ENCODE peak calls at places on chromosomes 13 and 19, in six cellular contexts. U is NCI-H82; F is GM12865; L is stimulated activated CD4-positive, alpha-beta T cell treated with anti-CD3 and anti-CD28 coated beads, Interleukin-1b, Interleukin-23, amount 100 ng/mL, for 24 hours; A is iris pigment epithelial cell; Y is activated T-cell treated with anti-CD3 and anti-CD28 coated beads for 1 hour. N is an unnamed sample.

GRCh38 chr13:42215578-42216421 is 56.2 kb upstream of the AKAP11 start:
- DNase-seq in U (peak), Y (peak), A (peak), F (peak), L (no peak), N (peak)

GRCh38 chr13:51032831-51033230 is 78.2 kb downstream of the C13orf42 start:
- DNase-seq in F (no peak), A (no peak), L (no peak), Y (no peak), U (no peak), N (no peak)

GRCh38 chr19:28468701-28469459 is 744.1 kb downstream of the UQCRFS1 start:
- DNase-seq in L (no peak), Y (no peak), F (peak), U (no peak), A (no peak), N (peak)

GRCh38 chr13:40629678-40630384 is 36.6 kb downstream of the FOXO1 start:
- DNase-seq in U (no peak), A (no peak), F (peak), Y (no peak), L (no peak), N (peak)

GRCh38 chr13:29937836-29938235 is 87.4 kb upstream of the UBL3 start:
- DNase-seq in F (peak), U (peak), Y (no peak), L (no peak), A (no peak), N (no peak)

GRCh38 chr13:39036212-39036611 is 1.7 kb downstream of the PROSER1 start:
- DNase-seq in F (peak), L (no peak), A (peak), U (peak), Y (no peak), N (peak)

GRCh38 chr13:32969516-32969941 is 46.7 kb upstream of the KL start:
- DNase-seq in L (no peak), U (no peak), A (peak), F (peak), Y (no peak), N (no peak)

GRCh38 chr19:14632286-14632685 is 42.4 kb downstream of the ADGRE3 start:
- DNase-seq in A (peak), L (no peak), F (peak), Y (no peak), U (peak), N (peak)

GRCh38 chr19:45150731-45151725 is 9.8 kb downstream of the NKPD1 start:
- DNase-seq in U (no peak), L (no peak), Y (no peak), F (no peak), A (no peak), N (no peak)

GRCh38 chr19:48292798-48293197 is 22.9 kb downstream of the ZNF114 start:
- DNase-seq in A (peak), L (no peak), F (no peak), U (no peak), Y (no peak), N (no peak)

GRCh38 chr13:43936630-43937029 is 56.9 kb downstream of the LACC1 start:
- DNase-seq in U (no peak), Y (no peak), L (no peak), F (no peak), A (no peak), N (no peak)

GRCh38 chr19:18504886-18505610 is 16.8 kb downstream of the ELL start:
- DNase-seq in F (no peak), L (no peak), U (no peak), A (no peak), Y (no peak), N (no peak)

GRCh38 chr19:11041966-11042627 is 47.2 kb upstream of the LDLR start:
- DNase-seq in F (no peak), U (no peak), L (no peak), Y (no peak), A (no peak), N (no peak)

GRCh38 chr19:48918801-48919247 is 14.7 kb upstream of the DHDH start:
- DNase-seq in U (peak), A (no peak), L (no peak), F (no peak), Y (no peak), N (peak)

GRCh38 chr13:31242935-31243334 is 43.2 kb downstream of the B3GLCT start:
- DNase-seq in A (no peak), L (no peak), F (no peak), U (no peak), Y (no peak), N (no peak)

GRCh38 chr19:5090780-5091575 is 122.1 kb downstream of the KDM4B start:
- DNase-seq in L (no peak), Y (no peak), U (peak), F (no peak), A (peak), N (no peak)

GRCh38 chr13:25046985-25047660 is 48.8 kb upstream of the PABPC3 start:
- DNase-seq in U (peak), Y (no peak), F (no peak), A (peak), L (no peak), N (no peak)

GRCh38 chr13:50230365-50230978 is 215.2 kb downstream of the KCNRG start:
- DNase-seq in F (no peak), U (no peak), Y (no peak), L (no peak), A (peak), N (no peak)

GRCh38 chr19:18660051-18660910 is 23.2 kb upstream of the CRTC1 start:
- DNase-seq in L (no peak), U (no peak), Y (no peak), F (no peak), A (peak), N (no peak)

GRCh38 chr13:46668302-46668720 is 115.3 kb downstream of the LRCH1 start:
- DNase-seq in L (no peak), U (no peak), A (peak), F (peak), Y (no peak), N (peak)

GRCh38 chr13:79490326-79490725 is 9.4 kb downstream of the NDFIP2 start:
- DNase-seq in Y (no peak), U (no peak), A (no peak), F (no peak), L (no peak), N (no peak)

GRCh38 chr19:50497030-50497420 is 14.0 kb downstream of the JOSD2 start:
- DNase-seq in Y (no peak), L (no peak), A (no peak), F (no peak), U (no peak), N (no peak)

GRCh38 chr19:56637976-56638555 is 4.9 kb upstream of the SMIM17 start:
- DNase-seq in U (peak), F (peak), L (no peak), Y (no peak), A (peak), N (peak)

GRCh38 chr13:38763446-38764381 is 76.8 kb downstream of the FREM2 start:
- DNase-seq in U (peak), L (no peak), Y (no peak), F (peak), A (peak), N (peak)

GRCh38 chr13:19860884-19861655 is 2.4 kb downstream of the ZMYM5 start:
- DNase-seq in L (no peak), A (peak), Y (no peak), U (no peak), F (peak), N (peak)

GRCh38 chr13:45878966-45879365 is 27.4 kb upstream of the SIAH3 start:
- DNase-seq in F (no peak), L (no peak), A (no peak), U (no peak), Y (no peak), N (no peak)

GRCh38 chr19:14325863-14326262 is 55.4 kb upstream of the ADGRE5 start:
- DNase-seq in F (no peak), A (no peak), U (no peak), Y (no peak), L (no peak), N (no peak)

N was measured in OCI-LY7.